ENCODE peak calls at places on chromosomes 4 and X, in ten cellular contexts. E is GM12891, J is AG08395, T is ELR, F is choroid plexus epithelial cell, D is mesendoderm, O is AG20443, B is Ammon's horn, Y is upper lobe of left lung, X is activated T-cell treated with anti-CD3 and anti-CD28 coated beads for 1 hour. Z is an unnamed sample.

GRCh38 chrX:23849241-23849640 is 58.5 kb downstream of the APOO start:
- DNase-seq in E (no peak), J (no peak), T (no peak), F (no peak), D (no peak), O (no peak), B (no peak), Y (no peak), X (no peak), Z (no peak)

GRCh38 chrX:11754958-11755645 is 2.9 kb upstream of the MSL3 start:
- DNase-seq in E (no peak), J (no peak), T (no peak), F (no peak), D (no peak), O (no peak), B (no peak), Y (peak), X (no peak), Z (no peak)

GRCh38 chr4:170004656-170005250 is 21.4 kb downstream of the MFAP3L start:
- DNase-seq in E (no peak), J (no peak), T (no peak), F (no peak), D (peak), O (peak), B (no peak), Y (no peak), X (no peak), Z (no peak)

GRCh38 chr4:41994461-41994860 is 4.1 kb downstream of the SLC30A9 start:
- DNase-seq in E (no peak), J (no peak), T (peak), F (no peak), D (no peak), O (no peak), B (no peak), Y (no peak), X (no peak), Z (no peak)

GRCh38 chr4:14566518-14566917 is 435.8 kb upstream of the CPEB2 start:
- DNase-seq in E (no peak), J (no peak), T (peak), F (peak), D (no peak), O (no peak), B (no peak), Y (no peak), X (no peak), Z (no peak)

GRCh38 chrX:317424-318067 is 1.1 kb downstream of the GTPBP6 start:
- DNase-seq in E (peak), J (peak), T (peak), F (no peak), D (no peak), O (peak), B (no peak), Y (peak), X (no peak), Z (no peak)

GRCh38 chrX:97398030-97398551 is 514.4 kb downstream of the RPA4 start:
- DNase-seq in E (no peak), J (no peak), T (peak), F (peak), D (no peak), O (no peak), B (no peak), Y (no peak), X (no peak), Z (no peak)

GRCh38 chrX:18026171-18026570 is 165.1 kb upstream of the RAI2 start:
- DNase-seq in E (no peak), J (no peak), T (no peak), F (no peak), D (no peak), O (peak), B (no peak), Y (no peak), X (no peak), Z (no peak)

GRCh38 chrX:74458738-74459137 is 37.4 kb downstream of the SLC16A2 start:
- DNase-seq in E (no peak), J (peak), T (peak), F (peak), D (peak), O (peak), B (no peak), Y (no peak), X (no peak), Z (no peak)

GRCh38 chr4:150826302-150826701 is 188.8 kb downstream of the LRBA start:
- DNase-seq in E (no peak), J (no peak), T (no peak), F (no peak), D (no peak), O (no peak), B (no peak), Y (no peak), X (no peak), Z (no peak)

GRCh38 chrX:71053217-71053621 is 14.9 kb downstream of the SNX12 start:
- DNase-seq in E (no peak), J (no peak), T (no peak), F (peak), D (peak), O (no peak), B (peak), Y (peak), X (no peak), Z (no peak)

GRCh38 chrX:118579417-118579816 is 83.8 kb downstream of the DOCK11 start:
- DNase-seq in E (no peak), J (no peak), T (no peak), F (no peak), D (no peak), O (no peak), B (no peak), Y (no peak), X (no peak), Z (no peak)

GRCh38 chr4:140363558-140363957 is 9.9 kb upstream of the SCOC start:
- DNase-seq in E (no peak), J (no peak), T (no peak), F (no peak), D (no peak), O (no peak), B (no peak), Y (no peak), X (no peak), Z (no peak)

GRCh38 chr4:169658196-169658595 is 37.8 kb downstream of the CLCN3 start:
- DNase-seq in E (no peak), J (no peak), T (no peak), F (no peak), D (no peak), O (no peak), B (no peak), Y (no peak), X (no peak), Z (no peak)

GRCh38 chr4:63296773-63297172 is 1112.5 kb downstream of the TECRL start:
- DNase-seq in E (no peak), J (no peak), T (peak), F (peak), D (peak), O (no peak), B (no peak), Y (no peak), X (no peak), Z (peak)

GRCh38 chr4:102196221-102196620 is 149.1 kb downstream of the SLC39A8 start:
- DNase-seq in E (no peak), J (peak), T (peak), F (peak), D (no peak), O (peak), B (no peak), Y (no peak), X (no peak), Z (no peak)

GRCh38 chr4:147837435-147837834 is 105.5 kb downstream of the ARHGAP10 start:
- DNase-seq in E (no peak), J (no peak), T (peak), F (peak), D (peak), O (peak), B (no peak), Y (no peak), X (no peak), Z (peak)

GRCh38 chr4:125432078-125432477 is 117.3 kb downstream of the FAT4 start:
- DNase-seq in E (no peak), J (peak), T (peak), F (peak), D (peak), O (no peak), B (peak), Y (no peak), X (no peak), Z (no peak)

GRCh38 chr4:183186803-183187202 is 87.7 kb downstream of the WWC2 start:
- DNase-seq in E (no peak), J (no peak), T (no peak), F (no peak), D (no peak), O (no peak), B (no peak), Y (no peak), X (no peak), Z (no peak)

GRCh38 chrX:129980540-129981206 is 1.8 kb upstream of the BCORL1 start:
- DNase-seq in E (no peak), J (no peak), T (peak), F (no peak), D (peak), O (peak), B (peak), Y (peak), X (no peak), Z (peak)

GRCh38 chr4:8702516-8703400 is 110.2 kb downstream of the CPZ start:
- DNase-seq in E (no peak), J (no peak), T (no peak), F (no peak), D (no peak), O (no peak), B (no peak), Y (no peak), X (no peak), Z (no peak)

GRCh38 chrX:138711399-138712347 is at the start of gene FGF13:
- DNase-seq in E (no peak), J (peak), T (no peak), F (no peak), D (peak), O (peak), B (peak), Y (peak), X (no peak), Z (no peak)

GRCh38 chr4:44629280-44629866 is 22.1 kb downstream of the YIPF7 start:
- DNase-seq in E (peak), J (peak), T (peak), F (peak), D (peak), O (peak), B (peak), Y (no peak), X (peak), Z (peak)

GRCh38 chr4:25172964-25173917 is 13.0 kb upstream of the SEPSECS start:
- DNase-seq in E (no peak), J (peak), T (peak), F (peak), D (peak), O (peak), B (peak), Y (no peak), X (no peak), Z (no peak)

GRCh38 chr4:149371021-149371420 is 444.6 kb downstream of the IQCM start:
- DNase-seq in E (peak), J (peak), T (peak), F (peak), D (peak), O (peak), B (peak), Y (no peak), X (no peak), Z (peak)

GRCh38 chr4:153142700-153143438 is 61.4 kb upstream of the TRIM2 start:
- DNase-seq in E (no peak), J (peak), T (peak), F (peak), D (peak), O (peak), B (peak), Y (no peak), X (peak), Z (peak)

GRCh38 chr4:167424338-167425256 is 190.3 kb upstream of the SPOCK3 start:
- DNase-seq in E (no peak), J (no peak), T (no peak), F (no peak), D (no peak), O (peak), B (no peak), Y (peak), X (no peak), Z (no peak)

Z was measured in RPMI8226.